ENCODE peak calls at places on chromosomes 1 and 21, in seven cellular contexts. One of them, this sample, is unnamed.

GRCh38 chr1:176852124-176852523 is 312.4 kb downstream of the ASTN1 start:
- DNase-seq in right cardiac atrium: no peak
- DNase-seq in H1: no peak
- DNase-seq in CD4-positive, alpha-beta T cell: no peak
- DNase-seq in neural progenitor cell: no peak
- DNase-seq in hepatocyte: no peak
- DNase-seq in suprapubic skin: no peak
- DNase-seq in this sample: no peak

GRCh38 chr1:94629259-94630181 is 88.0 kb upstream of the F3 start:
- DNase-seq in right cardiac atrium: no peak
- DNase-seq in H1: no peak
- DNase-seq in CD4-positive, alpha-beta T cell: no peak
- DNase-seq in neural progenitor cell: no peak
- DNase-seq in hepatocyte: no peak
- DNase-seq in suprapubic skin: no peak
- DNase-seq in this sample: no peak

GRCh38 chr1:248828845-248829244 is 3.1 kb upstream of the SH3BP5L start:
- DNase-seq in right cardiac atrium: no peak
- DNase-seq in H1: no peak
- DNase-seq in CD4-positive, alpha-beta T cell: no peak
- DNase-seq in neural progenitor cell: no peak
- DNase-seq in hepatocyte: peak
- DNase-seq in suprapubic skin: no peak
- DNase-seq in this sample: no peak

GRCh38 chr1:6686294-6686693 is 15.3 kb downstream of the DNAJC11 start:
- DNase-seq in right cardiac atrium: no peak
- DNase-seq in H1: no peak
- DNase-seq in CD4-positive, alpha-beta T cell: no peak
- DNase-seq in neural progenitor cell: no peak
- DNase-seq in hepatocyte: no peak
- DNase-seq in suprapubic skin: no peak
- DNase-seq in this sample: no peak

GRCh38 chr1:201219481-201220387 is 29.1 kb downstream of the IGFN1 start:
- DNase-seq in right cardiac atrium: no peak
- DNase-seq in H1: peak
- DNase-seq in CD4-positive, alpha-beta T cell: no peak
- DNase-seq in neural progenitor cell: no peak
- DNase-seq in hepatocyte: no peak
- DNase-seq in suprapubic skin: no peak
- DNase-seq in this sample: no peak

GRCh38 chr1:219042769-219043168 is 130.9 kb upstream of the LYPLAL1 start:
- DNase-seq in right cardiac atrium: no peak
- DNase-seq in H1: no peak
- DNase-seq in CD4-positive, alpha-beta T cell: no peak
- DNase-seq in neural progenitor cell: no peak
- DNase-seq in hepatocyte: no peak
- DNase-seq in suprapubic skin: no peak
- DNase-seq in this sample: no peak

GRCh38 chr1:180228648-180229482 is 1.2 kb upstream of the LHX4 start:
- DNase-seq in right cardiac atrium: peak
- DNase-seq in H1: peak
- DNase-seq in CD4-positive, alpha-beta T cell: no peak
- DNase-seq in neural progenitor cell: peak
- DNase-seq in hepatocyte: no peak
- DNase-seq in suprapubic skin: no peak
- DNase-seq in this sample: no peak

GRCh38 chr1:51516639-51517158 is 2.4 kb downstream of the EPS15 start:
- DNase-seq in right cardiac atrium: no peak
- DNase-seq in H1: no peak
- DNase-seq in CD4-positive, alpha-beta T cell: no peak
- DNase-seq in neural progenitor cell: no peak
- DNase-seq in hepatocyte: no peak
- DNase-seq in suprapubic skin: no peak
- DNase-seq in this sample: no peak

GRCh38 chr1:109134423-109134822 is 20.5 kb downstream of the ELAPOR1 start:
- DNase-seq in right cardiac atrium: no peak
- DNase-seq in H1: no peak
- DNase-seq in CD4-positive, alpha-beta T cell: no peak
- DNase-seq in neural progenitor cell: no peak
- DNase-seq in hepatocyte: peak
- DNase-seq in suprapubic skin: no peak
- DNase-seq in this sample: no peak

GRCh38 chr21:25421327-25422028 is 185.8 kb downstream of the MRPL39 start:
- DNase-seq in right cardiac atrium: peak
- DNase-seq in H1: no peak
- DNase-seq in CD4-positive, alpha-beta T cell: peak
- DNase-seq in neural progenitor cell: peak
- DNase-seq in hepatocyte: peak
- DNase-seq in suprapubic skin: no peak
- DNase-seq in this sample: no peak

GRCh38 chr1:66375125-66375524 is 158.8 kb upstream of the SGIP1 start:
- DNase-seq in right cardiac atrium: no peak
- DNase-seq in H1: no peak
- DNase-seq in CD4-positive, alpha-beta T cell: no peak
- DNase-seq in neural progenitor cell: no peak
- DNase-seq in hepatocyte: no peak
- DNase-seq in suprapubic skin: no peak
- DNase-seq in this sample: no peak

GRCh38 chr1:109530457-109531204 is 9.0 kb upstream of the GPR61 start:
- DNase-seq in right cardiac atrium: no peak
- DNase-seq in H1: no peak
- DNase-seq in CD4-positive, alpha-beta T cell: no peak
- DNase-seq in neural progenitor cell: peak
- DNase-seq in hepatocyte: no peak
- DNase-seq in suprapubic skin: no peak
- DNase-seq in this sample: peak

GRCh38 chr1:166839600-166840308 is 479 bp downstream of the POGK start:
- DNase-seq in right cardiac atrium: peak
- DNase-seq in H1: peak
- DNase-seq in CD4-positive, alpha-beta T cell: peak
- DNase-seq in neural progenitor cell: peak
- DNase-seq in hepatocyte: peak
- DNase-seq in suprapubic skin: peak
- DNase-seq in this sample: no peak

GRCh38 chr1:80892452-80892995 is 908.2 kb upstream of the ADGRL2 start:
- DNase-seq in right cardiac atrium: no peak
- DNase-seq in H1: no peak
- DNase-seq in CD4-positive, alpha-beta T cell: no peak
- DNase-seq in neural progenitor cell: peak
- DNase-seq in hepatocyte: no peak
- DNase-seq in suprapubic skin: no peak
- DNase-seq in this sample: no peak

GRCh38 chr1:203999618-204000017 is 73.3 kb upstream of the SOX13 start:
- DNase-seq in right cardiac atrium: no peak
- DNase-seq in H1: no peak
- DNase-seq in CD4-positive, alpha-beta T cell: no peak
- DNase-seq in neural progenitor cell: no peak
- DNase-seq in hepatocyte: no peak
- DNase-seq in suprapubic skin: no peak
- DNase-seq in this sample: no peak

GRCh38 chr1:91944087-91944486 is 5.1 kb upstream of the BRDT start:
- DNase-seq in right cardiac atrium: no peak
- DNase-seq in H1: no peak
- DNase-seq in CD4-positive, alpha-beta T cell: no peak
- DNase-seq in neural progenitor cell: no peak
- DNase-seq in hepatocyte: no peak
- DNase-seq in suprapubic skin: no peak
- DNase-seq in this sample: no peak

DNA sequence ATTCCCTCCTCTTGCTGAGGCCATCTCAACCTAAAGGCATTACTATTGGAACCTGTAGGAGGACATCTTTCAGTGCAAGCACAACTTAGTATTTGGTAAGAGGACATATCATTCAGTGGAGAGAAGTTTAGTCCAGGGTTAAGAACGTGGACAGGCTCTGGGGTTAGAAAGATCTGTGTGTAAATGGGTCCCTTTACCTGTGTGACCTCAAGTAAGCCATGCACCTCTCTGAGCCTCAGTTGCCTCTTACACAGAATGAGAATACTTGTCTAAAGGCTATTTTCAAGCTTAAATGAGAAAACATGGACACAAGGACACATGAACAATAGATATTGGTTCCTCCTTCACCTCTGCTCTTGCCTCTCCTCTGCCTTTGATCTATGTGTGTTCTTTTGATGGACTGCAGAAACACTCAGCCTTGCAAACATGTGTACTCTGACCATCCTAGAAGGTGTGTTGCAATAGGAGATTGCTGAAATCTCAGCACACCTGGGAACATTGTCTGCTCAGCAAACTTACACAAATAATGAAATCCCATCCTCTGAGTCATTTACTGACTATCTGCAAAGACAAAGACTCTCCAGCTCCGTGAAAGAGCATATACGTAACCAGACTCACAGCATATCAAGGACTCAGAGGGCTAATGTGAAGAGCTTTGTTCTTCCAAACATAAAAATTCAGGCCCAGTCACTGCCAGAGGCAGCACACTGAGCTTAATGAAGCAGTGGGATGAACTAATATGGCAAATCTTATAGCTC is 143.8 kb downstream of the DAB1 start:
- DNase-seq in right cardiac atrium: no peak
- DNase-seq in H1: no peak
- DNase-seq in CD4-positive, alpha-beta T cell: no peak
- DNase-seq in neural progenitor cell: no peak
- DNase-seq in hepatocyte: peak
- DNase-seq in suprapubic skin: no peak
- DNase-seq in this sample: no peak
- H3K27ac ChIP-seq in right cardiac atrium: no peak
- H3K27ac ChIP-seq in H1: no peak
- H3K27ac ChIP-seq in CD4-positive, alpha-beta T cell: no peak
- H3K27ac ChIP-seq in neural progenitor cell: no peak
- H3K27ac ChIP-seq in hepatocyte: peak
- H3K27ac ChIP-seq in suprapubic skin: peak
- H3K27ac ChIP-seq in this sample: no peak

GRCh38 chr1:232974971-232975370 is 24.6 kb downstream of the NTPCR start:
- DNase-seq in right cardiac atrium: no peak
- DNase-seq in H1: no peak
- DNase-seq in CD4-positive, alpha-beta T cell: no peak
- DNase-seq in neural progenitor cell: no peak
- DNase-seq in hepatocyte: no peak
- DNase-seq in suprapubic skin: no peak
- DNase-seq in this sample: no peak
- H3K27ac ChIP-seq in right cardiac atrium: no peak
- H3K27ac ChIP-seq in H1: no peak
- H3K27ac ChIP-seq in CD4-positive, alpha-beta T cell: no peak
- H3K27ac ChIP-seq in neural progenitor cell: no peak
- H3K27ac ChIP-seq in hepatocyte: no peak
- H3K27ac ChIP-seq in suprapubic skin: no peak
- H3K27ac ChIP-seq in this sample: no peak

DNA sequence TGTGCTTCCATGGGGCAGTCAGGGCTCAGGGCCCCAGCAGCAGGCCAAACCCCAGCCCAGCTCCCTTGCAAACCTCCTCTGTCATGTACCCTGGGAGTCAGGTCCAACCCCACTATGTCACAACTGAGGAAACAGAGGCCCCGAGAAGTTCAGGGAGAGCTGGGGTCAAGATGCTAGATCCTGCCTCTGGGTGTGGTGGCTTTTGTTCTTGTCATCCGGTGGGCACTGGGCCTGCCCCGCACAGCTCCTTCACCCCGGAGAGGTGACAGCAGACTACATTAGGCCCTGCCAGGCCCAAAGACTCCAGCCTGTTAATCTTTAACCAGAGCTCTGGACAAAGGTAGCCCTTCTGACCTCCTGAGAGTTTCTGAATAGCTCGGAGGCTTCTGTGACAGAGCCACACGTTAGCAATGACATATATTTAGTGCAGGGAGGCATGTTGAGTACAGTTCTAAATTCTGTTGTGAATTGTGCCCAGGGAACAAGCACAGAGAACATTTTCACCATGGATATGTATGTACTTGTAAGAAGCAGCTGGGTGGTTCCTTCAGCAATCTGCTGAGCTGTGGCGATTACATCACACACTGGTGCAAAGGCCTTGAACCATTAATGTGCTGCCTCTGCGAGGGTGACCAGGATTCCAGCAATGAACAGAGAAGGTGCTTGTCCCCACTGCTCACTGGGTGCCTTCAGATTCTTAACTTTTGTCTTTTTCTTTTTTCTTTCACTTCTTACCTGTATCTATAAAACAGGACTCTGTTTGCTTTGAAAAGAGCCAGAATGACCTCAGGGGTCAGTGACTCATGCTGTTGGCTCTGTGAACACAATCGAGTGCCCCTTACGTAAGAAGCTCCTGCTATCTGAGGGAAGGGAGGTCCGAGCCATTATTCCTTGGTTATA is 102.8 kb downstream of the RHOU start:
- DNase-seq in right cardiac atrium: peak
- DNase-seq in H1: peak
- DNase-seq in CD4-positive, alpha-beta T cell: no peak
- DNase-seq in neural progenitor cell: no peak
- DNase-seq in hepatocyte: peak
- DNase-seq in suprapubic skin: no peak
- DNase-seq in this sample: no peak
- H3K27ac ChIP-seq in right cardiac atrium: peak
- H3K27ac ChIP-seq in H1: no peak
- H3K27ac ChIP-seq in CD4-positive, alpha-beta T cell: no peak
- H3K27ac ChIP-seq in neural progenitor cell: no peak
- H3K27ac ChIP-seq in hepatocyte: peak
- H3K27ac ChIP-seq in suprapubic skin: peak
- H3K27ac ChIP-seq in this sample: peak

GRCh38 chr1:234303231-234303630 is 70.0 kb upstream of the COA6 start:
- DNase-seq in right cardiac atrium: no peak
- DNase-seq in H1: no peak
- DNase-seq in CD4-positive, alpha-beta T cell: no peak
- DNase-seq in neural progenitor cell: no peak
- DNase-seq in hepatocyte: no peak
- DNase-seq in suprapubic skin: no peak
- DNase-seq in this sample: no peak
- H3K27ac ChIP-seq in right cardiac atrium: no peak
- H3K27ac ChIP-seq in H1: no peak
- H3K27ac ChIP-seq in CD4-positive, alpha-beta T cell: no peak
- H3K27ac ChIP-seq in neural progenitor cell: no peak
- H3K27ac ChIP-seq in hepatocyte: no peak
- H3K27ac ChIP-seq in suprapubic skin: no peak
- H3K27ac ChIP-seq in this sample: no peak

DNA sequence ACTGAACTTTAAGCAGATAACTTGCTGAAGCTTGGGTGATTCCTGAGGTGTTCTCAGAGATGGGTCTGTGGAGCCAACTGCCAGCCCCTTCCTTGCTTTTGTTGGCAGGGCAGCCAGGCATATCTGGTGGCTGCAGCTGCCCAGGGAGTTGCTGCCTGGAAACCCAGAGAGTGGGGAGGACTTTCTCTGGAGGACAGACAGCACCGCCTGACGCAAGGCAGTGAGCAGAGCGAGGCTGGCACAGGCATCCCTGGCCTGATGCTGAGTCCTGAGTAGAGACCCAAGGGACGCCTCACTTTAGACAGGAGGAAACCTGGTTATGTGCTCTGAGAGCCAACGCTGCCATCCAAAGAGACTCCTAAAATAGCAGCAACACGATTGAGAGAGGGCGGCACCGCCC is 9.8 kb upstream of the OLFML2B start:
- DNase-seq in right cardiac atrium: peak
- DNase-seq in H1: no peak
- DNase-seq in CD4-positive, alpha-beta T cell: no peak
- DNase-seq in neural progenitor cell: no peak
- DNase-seq in hepatocyte: no peak
- DNase-seq in suprapubic skin: no peak
- DNase-seq in this sample: peak
- H3K27ac ChIP-seq in right cardiac atrium: no peak
- H3K27ac ChIP-seq in H1: no peak
- H3K27ac ChIP-seq in CD4-positive, alpha-beta T cell: no peak
- H3K27ac ChIP-seq in neural progenitor cell: no peak
- H3K27ac ChIP-seq in hepatocyte: no peak
- H3K27ac ChIP-seq in suprapubic skin: no peak
- H3K27ac ChIP-seq in this sample: no peak

GRCh38 chr1:172382406-172382805 is 38.1 kb upstream of the C1orf105 start:
- DNase-seq in right cardiac atrium: no peak
- DNase-seq in H1: no peak
- DNase-seq in CD4-positive, alpha-beta T cell: no peak
- DNase-seq in neural progenitor cell: no peak
- DNase-seq in hepatocyte: no peak
- DNase-seq in suprapubic skin: no peak
- DNase-seq in this sample: no peak
- H3K27ac ChIP-seq in right cardiac atrium: no peak
- H3K27ac ChIP-seq in H1: no peak
- H3K27ac ChIP-seq in CD4-positive, alpha-beta T cell: no peak
- H3K27ac ChIP-seq in neural progenitor cell: no peak
- H3K27ac ChIP-seq in hepatocyte: peak
- H3K27ac ChIP-seq in suprapubic skin: no peak
- H3K27ac ChIP-seq in this sample: no peak